ENCODE peak calls at places on chromosomes 13 and 19, in ten cellular contexts. Q is cardiac muscle cell, H is tibial nerve, I is fibroblast of villous mesenchyme, A is astrocyte, X is aorta, R is cardiac fibroblast, K is psoas muscle, P is Caco-2, T is right lobe of liver. B is an unnamed sample.
A peak's percentile ranks its signal among the peaks of the same experiment; 100 is the strongest.

GRCh38 chr19:7505288-7505681 is 10.6 kb upstream of the ZNF358 start:
- DNase-seq in H (no peak), K (no peak), I (no peak), R (no peak), T (no peak), Q (no peak), A (no peak), X (no peak), P (no peak), B (no peak)

GRCh38 chr19:4391701-4392543 is 8.4 kb downstream of the SH3GL1 start:
- DNase-seq in K (peak; percentile 82), R (peak; percentile 79), Q (no peak), X (no peak), T (peak; percentile 56), A (peak; percentile 82), I (peak; percentile 84), H (no peak), P (no peak), B (peak; percentile 26)

GRCh38 chr19:40671404-40671803 is 19.0 kb downstream of the NUMBL start:
- DNase-seq in K (peak; percentile 61), Q (no peak), P (no peak), H (no peak), X (no peak), R (no peak), A (no peak), T (no peak), I (no peak), B (no peak)

GRCh38 chr19:52941941-52942370 is 18.7 kb upstream of the ZNF888 start:
- DNase-seq in H (no peak), Q (peak; percentile 22), T (no peak), P (peak; percentile 43), I (peak; percentile 32), X (peak; percentile 81), R (peak; percentile 32), A (no peak), K (peak; percentile 54), B (peak; percentile 14)

GRCh38 chr13:86846501-86846900 is 824.7 kb upstream of the SLITRK5 start:
- DNase-seq in X (no peak), K (no peak), I (no peak), T (no peak), P (no peak), A (peak; percentile 6), H (no peak), R (no peak), Q (no peak), B (peak; percentile 29)

GRCh38 chr13:109645831-109646230 is 140.6 kb downstream of the IRS2 start:
- DNase-seq in I (no peak), P (no peak), H (no peak), T (no peak), Q (no peak), R (no peak), K (no peak), X (no peak), A (no peak), B (no peak)

GRCh38 chr13:47826481-47826880 is 174.6 kb downstream of the SUCLA2 start:
- DNase-seq in P (no peak), I (peak; percentile 85), K (no peak), T (no peak), X (no peak), H (no peak), A (peak; percentile 4), Q (no peak), R (peak; percentile 81), B (no peak)

GRCh38 chr13:25292301-25292700 is 5.0 kb upstream of the MTMR6 start:
- DNase-seq in H (no peak), K (no peak), Q (no peak), P (no peak), T (no peak), A (peak; percentile 18), X (no peak), R (peak; percentile 17), I (no peak), B (peak; percentile 35)

GRCh38 chr19:42198676-42199439 is 18.6 kb downstream of the DEDD2 start:
- DNase-seq in H (no peak), P (no peak), T (no peak), A (no peak), I (no peak), R (no peak), X (peak; percentile 75), Q (no peak), K (no peak), B (no peak)

GRCh38 chr13:52954838-52955237 is 73.8 kb upstream of the OLFM4 start:
- DNase-seq in P (no peak), Q (no peak), I (no peak), H (no peak), K (no peak), R (no peak), T (no peak), X (no peak), A (no peak), B (no peak)

GRCh38 chr13:93244918-93245280 is 18.3 kb downstream of the GPC6 start:
- DNase-seq in K (no peak), H (no peak), R (peak; percentile 55), P (no peak), A (peak; percentile 82), X (no peak), Q (no peak), I (peak; percentile 59), T (no peak), B (peak; percentile 63)

GRCh38 chr19:44846455-44847143 is 502 bp downstream of the NECTIN2 start:
- DNase-seq in P (peak; percentile 85), Q (peak; percentile 76), R (peak; percentile 48), A (peak; percentile 44), T (peak; percentile 69), H (no peak), X (peak; percentile 83), K (peak; percentile 66), I (peak; percentile 47), B (no peak)

GRCh38 chr13:22235285-22235949 is 564.5 kb downstream of the FGF9 start:
- DNase-seq in I (no peak), T (no peak), X (no peak), A (no peak), P (no peak), Q (peak; percentile 21), K (no peak), R (no peak), H (no peak), B (peak; percentile 12)

GRCh38 chr19:11931051-11931450 is 6.1 kb downstream of the ZNF700 start:
- DNase-seq in Q (no peak), I (peak; percentile 14), R (no peak), H (no peak), P (no peak), X (no peak), A (peak; percentile 15), T (no peak), K (no peak), B (no peak)

GRCh38 chr19:7397687-7398086 is 49.0 kb downstream of the ARHGEF18 start:
- DNase-seq in Q (no peak), A (peak; percentile 97), I (peak; percentile 96), P (no peak), H (no peak), R (peak; percentile 88), X (no peak), T (no peak), K (no peak), B (peak; percentile 87)

GRCh38 chr19:49017666-49018351 is 918 bp upstream of the LHB start:
- DNase-seq in R (peak; percentile 64), K (peak; percentile 80), Q (peak; percentile 71), X (peak; percentile 86), I (peak; percentile 46), H (no peak), T (no peak), P (peak; percentile 88), A (peak; percentile 42), B (no peak)

GRCh38 chr13:78743972-78744371 is 85.0 kb upstream of the OBI1 start:
- DNase-seq in A (no peak), P (no peak), R (no peak), X (no peak), H (no peak), Q (no peak), T (no peak), I (no peak), K (no peak), B (no peak)

GRCh38 chr19:7737215-7737614 is 5.3 kb upstream of the CLEC4G start:
- DNase-seq in Q (no peak), R (no peak), K (no peak), H (no peak), A (no peak), X (no peak), T (no peak), P (no peak), I (no peak), B (no peak)

DNA sequence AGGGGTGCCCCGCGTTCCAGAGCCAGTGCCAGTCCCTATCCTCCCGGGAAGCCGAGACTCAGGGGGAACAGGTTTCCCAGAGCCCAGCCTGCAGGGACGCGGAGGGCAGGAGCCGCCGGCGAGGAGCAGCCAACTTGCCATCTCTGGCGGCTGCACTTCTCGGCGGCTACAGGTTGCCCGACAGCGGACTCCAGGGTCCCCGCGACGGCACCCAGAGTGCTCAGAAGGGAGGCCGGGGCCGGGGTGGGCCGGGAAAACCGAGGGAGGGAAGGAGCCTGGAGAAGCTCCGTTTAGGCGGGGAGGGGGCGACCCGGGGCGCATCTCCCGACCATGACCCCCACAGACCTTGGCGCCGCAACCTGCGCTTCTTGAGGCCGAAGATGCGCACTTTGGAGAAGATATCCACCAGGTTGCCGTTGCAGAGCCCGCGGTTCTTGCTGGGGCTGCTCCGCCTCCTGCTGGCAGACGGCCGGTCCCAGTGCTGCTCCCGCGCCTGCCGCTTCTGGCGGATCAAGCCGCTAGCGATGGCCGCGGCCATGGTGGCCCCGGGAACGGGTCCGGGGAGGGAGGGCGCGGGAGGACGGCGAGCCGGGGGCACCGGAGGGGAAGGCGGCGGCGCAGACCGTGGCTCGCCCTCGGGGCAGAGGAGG is 463.8 kb downstream of the ITGBL1 start:
- DNase-seq in H (no peak), R (no peak), K (no peak), I (peak; percentile 13), T (peak; percentile 46), A (no peak), X (peak; percentile 73), Q (peak; percentile 63), P (no peak), B (no peak)
- H3K4me3 ChIP-seq in H (peak overlapping the region; percentile 36), R (no peak overlapping the region), K (peak overlapping the region; percentile 38), I (no peak overlapping the region), T (peak overlapping the region; percentile 26), A (no peak overlapping the region), X (peak overlapping the region; percentile 15), Q (peak overlapping the region; percentile 23), P (no peak overlapping the region), B (no peak overlapping the region)

GRCh38 chr13:40968416-40969000 is 50.6 kb downstream of the ELF1 start:
- DNase-seq in T (no peak), K (no peak), H (no peak), R (no peak), Q (no peak), P (no peak), X (no peak), I (no peak), A (no peak), B (no peak)
- H3K4me3 ChIP-seq in T (no peak overlapping the region), K (no peak overlapping the region), H (no peak overlapping the region), R (no peak overlapping the region), Q (no peak overlapping the region), P (no peak overlapping the region), X (no peak overlapping the region), I (no peak overlapping the region), A (no peak overlapping the region), B (no peak overlapping the region)

GRCh38 chr19:39265321-39265916 is 2.8 kb upstream of the IFNL2 start:
- DNase-seq in I (no peak), R (no peak), Q (no peak), T (peak; percentile 42), A (no peak), P (no peak), H (no peak), K (no peak), X (peak; percentile 69), B (no peak)
- H3K4me3 ChIP-seq in I (no peak overlapping the region), R (no peak overlapping the region), Q (no peak overlapping the region), T (no peak overlapping the region), A (no peak overlapping the region), P (no peak overlapping the region), H (no peak overlapping the region), K (no peak overlapping the region), X (no peak overlapping the region), B (no peak overlapping the region)

GRCh38 chr13:113449693-113450347 is 3.5 kb downstream of the ADPRHL1 start:
- DNase-seq in R (no peak), A (no peak), I (no peak), Q (no peak), X (no peak), K (peak; percentile 44), P (no peak), H (no peak), T (no peak), B (no peak)
- H3K4me3 ChIP-seq in R (peak overlapping the region; percentile 7), A (no peak overlapping the region), I (peak overlapping the region; percentile 70), Q (no peak overlapping the region), X (no peak overlapping the region), K (peak overlapping the region; percentile 60), P (peak overlapping the region; percentile 44), H (peak overlapping the region; percentile 51), T (no peak overlapping the region), B (peak overlapping the region; percentile 29)

B was measured in bronchial epithelial cell.